ENCODE peak calls at places on chromosome 15, in eight cellular contexts. K is neural progenitor cell, J is IMR-90, A is mesenchymal stem cell, T is PC-3, U is trophoblast cell, Q is astrocyte, L is GM23248. O is an unnamed sample.

GRCh38 chr15:59590027-59590426 is 21.6 kb upstream of the GCNT3 start:
- DNase-seq in K (no peak), J (no peak), A (no peak), T (no peak), U (no peak), Q (no peak), L (no peak), O (no peak)

GRCh38 chr15:54280726-54281125 is 302.5 kb downstream of the UNC13C start:
- DNase-seq in K (no peak), J (no peak), A (no peak), T (no peak), U (peak), Q (no peak), L (no peak), O (no peak)

GRCh38 chr15:89654311-89654761 is 931 bp downstream of the KIF7 start:
- DNase-seq in K (no peak), J (peak), A (peak), T (peak), U (no peak), Q (peak), L (peak), O (no peak)

GRCh38 chr15:59255647-59256380 is 49.2 kb downstream of the LDHAL6B start:
- DNase-seq in K (no peak), J (peak), A (no peak), T (peak), U (peak), Q (peak), L (no peak), O (no peak)

GRCh38 chr15:35173444-35174118 is 88.5 kb upstream of the NANOGP8 start:
- DNase-seq in K (no peak), J (peak), A (peak), T (peak), U (no peak), Q (peak), L (peak), O (no peak)

GRCh38 chr15:57537951-57538506 is 53.7 kb upstream of the MYZAP start:
- DNase-seq in K (no peak), J (no peak), A (no peak), T (no peak), U (no peak), Q (no peak), L (no peak), O (no peak)

GRCh38 chr15:35973019-35973418 is 427.1 kb upstream of the DPH6 start:
- DNase-seq in K (no peak), J (no peak), A (no peak), T (no peak), U (no peak), Q (no peak), L (no peak), O (no peak)

GRCh38 chr15:33310481-33311311 is at the start of gene RYR3:
- DNase-seq in K (peak), J (no peak), A (peak), T (no peak), U (no peak), Q (peak), L (peak), O (no peak)

GRCh38 chr15:56342653-56343052 is 22.6 kb upstream of the TEX9 start:
- DNase-seq in K (no peak), J (no peak), A (no peak), T (no peak), U (peak), Q (peak), L (no peak), O (no peak)

GRCh38 chr15:101318810-101319200 is 23.8 kb upstream of the SNRPA1 start:
- DNase-seq in K (peak), J (no peak), A (peak), T (no peak), U (no peak), Q (no peak), L (no peak), O (no peak)

GRCh38 chr15:48389701-48390143 is 58.5 kb downstream of the DUT start:
- DNase-seq in K (no peak), J (peak), A (peak), T (peak), U (no peak), Q (peak), L (peak), O (no peak)

GRCh38 chr15:27358751-27359434 is 387.9 kb downstream of the GABRG3 start:
- DNase-seq in K (peak), J (no peak), A (no peak), T (peak), U (no peak), Q (peak), L (peak), O (no peak)

GRCh38 chr15:48806151-48806550 is 4.7 kb downstream of the CEP152 start:
- DNase-seq in K (no peak), J (peak), A (peak), T (no peak), U (no peak), Q (no peak), L (peak), O (no peak)

GRCh38 chr15:35005933-35006332 is 17.8 kb upstream of the ZNF770 start:
- DNase-seq in K (no peak), J (no peak), A (no peak), T (no peak), U (no peak), Q (no peak), L (no peak), O (no peak)

GRCh38 chr15:31461911-31462480 is 135.4 kb downstream of the KLF13 start:
- DNase-seq in K (no peak), J (no peak), A (no peak), T (no peak), U (no peak), Q (no peak), L (peak), O (no peak)

GRCh38 chr15:23075927-23076326 is 36.6 kb upstream of the TUBGCP5 start:
- DNase-seq in K (no peak), J (no peak), A (no peak), T (no peak), U (no peak), Q (no peak), L (no peak), O (no peak)

GRCh38 chr15:45087513-45087912 is 26.5 kb downstream of the DUOX2 start:
- DNase-seq in K (no peak), J (no peak), A (no peak), T (no peak), U (no peak), Q (no peak), L (no peak), O (peak)

GRCh38 chr15:73922186-73923151 is 3.8 kb upstream of the LOXL1 start:
- DNase-seq in K (peak), J (peak), A (peak), T (no peak), U (no peak), Q (peak), L (peak), O (no peak)

GRCh38 chr15:43776101-43776717 is 557 bp downstream of the ELL3 start:
- DNase-seq in K (peak), J (no peak), A (no peak), T (peak), U (no peak), Q (no peak), L (no peak), O (peak)

GRCh38 chr15:60648928-60649679 is 170.2 kb upstream of the ICE2 start:
- DNase-seq in K (no peak), J (no peak), A (no peak), T (no peak), U (no peak), Q (no peak), L (no peak), O (no peak)

GRCh38 chr15:51776952-51777574 is 25.7 kb downstream of the TMOD2 start:
- DNase-seq in K (peak), J (peak), A (peak), T (peak), U (peak), Q (peak), L (peak), O (peak)

GRCh38 chr15:93466380-93466779 is 377.4 kb upstream of the RGMA start:
- DNase-seq in K (peak), J (no peak), A (no peak), T (no peak), U (no peak), Q (no peak), L (no peak), O (peak)

GRCh38 chr15:98296653-98297052 is 336.1 kb downstream of the ARRDC4 start:
- DNase-seq in K (no peak), J (no peak), A (no peak), T (no peak), U (peak), Q (no peak), L (no peak), O (no peak)

GRCh38 chr15:95840004-95840403 is 490.5 kb upstream of the NR2F2 start:
- DNase-seq in K (no peak), J (peak), A (peak), T (no peak), U (no peak), Q (peak), L (peak), O (no peak)

GRCh38 chr15:65401607-65402240 is 21.0 kb downstream of the IGDCC4 start:
- DNase-seq in K (no peak), J (no peak), A (no peak), T (no peak), U (no peak), Q (no peak), L (no peak), O (no peak)

GRCh38 chr15:33865416-33865815 is 102.9 kb upstream of the CHRM5 start:
- DNase-seq in K (no peak), J (peak), A (peak), T (no peak), U (peak), Q (peak), L (peak), O (no peak)

GRCh38 chr15:95742836-95743235 is 587.7 kb upstream of the NR2F2 start:
- DNase-seq in K (no peak), J (no peak), A (peak), T (no peak), U (no peak), Q (no peak), L (peak), O (no peak)

GRCh38 chr15:32909431-32909830 is 191.6 kb downstream of the GREM1 start:
- DNase-seq in K (no peak), J (peak), A (peak), T (peak), U (no peak), Q (peak), L (peak), O (no peak)

GRCh38 chr15:78103406-78104118 is 11.2 kb downstream of the SH2D7 start:
- DNase-seq in K (no peak), J (no peak), A (no peak), T (peak), U (peak), Q (no peak), L (no peak), O (no peak)

GRCh38 chr15:48370460-48370859 is 39.2 kb downstream of the DUT start:
- DNase-seq in K (no peak), J (peak), A (no peak), T (peak), U (no peak), Q (peak), L (peak), O (no peak)

GRCh38 chr15:32651229-32651837 is 9.8 kb downstream of the SCG5 start:
- DNase-seq in K (peak), J (peak), A (peak), T (peak), U (peak), Q (no peak), L (peak), O (peak)

GRCh38 chr15:81747477-81747876 is 298.3 kb downstream of the MEX3B start:
- DNase-seq in K (no peak), J (no peak), A (no peak), T (no peak), U (no peak), Q (no peak), L (no peak), O (no peak)

GRCh38 chr15:55268054-55268695 is 21.4 kb downstream of the RAB27A start:
- DNase-seq in K (no peak), J (no peak), A (no peak), T (no peak), U (no peak), Q (no peak), L (no peak), O (no peak)

GRCh38 chr15:99123706-99124451 is 19.0 kb downstream of the SYNM start:
- DNase-seq in K (peak), J (peak), A (peak), T (peak), U (peak), Q (peak), L (peak), O (no peak)

GRCh38 chr15:75597667-75598341 is 18.7 kb upstream of the PTPN9 start:
- DNase-seq in K (peak), J (no peak), A (peak), T (no peak), U (no peak), Q (no peak), L (peak), O (peak)

GRCh38 chr15:50181206-50181982 is 602 bp upstream of the SLC27A2 start:
- DNase-seq in K (no peak), J (no peak), A (no peak), T (no peak), U (no peak), Q (no peak), L (no peak), O (no peak)
- H3K4me2 ChIP-seq in K (peak), J (peak), A (peak), T (peak), U (peak), Q (peak), L (peak), O (no peak)

GRCh38 chr15:62887113-62887570 is 155.4 kb upstream of the TPM1 start:
- DNase-seq in K (no peak), J (peak), A (no peak), T (no peak), U (no peak), Q (peak), L (peak), O (no peak)
- H3K9ac ChIP-seq in K (no peak), J (no peak), A (peak), T (no peak), U (no peak), Q (peak), L (peak), O (no peak)

GRCh38 chr15:68229386-68230156 is at the start of gene CLN6:
- DNase-seq in K (peak), J (peak), A (peak), T (peak), U (peak), Q (peak), L (peak), O (peak)

GRCh38 chr15:68230157-68231100 is 901 bp upstream of the CLN6 start:
- DNase-seq in K (no peak), J (peak), A (peak), T (peak), U (peak), Q (no peak), L (peak), O (no peak)

GRCh38 chr15:68228971-68229385 is 550 bp downstream of the CLN6 start:
- DNase-seq in K (no peak), J (peak), A (no peak), T (no peak), U (no peak), Q (no peak), L (peak), O (peak)

GRCh38 chr15:68232937-68233336 is 3.4 kb upstream of the CLN6 start:
- DNase-seq in K (no peak), J (no peak), A (no peak), T (no peak), U (no peak), Q (no peak), L (no peak), O (no peak)

GRCh38 chr15:68231102-68231818 is 1.7 kb upstream of the CLN6 start:
- DNase-seq in K (peak), J (no peak), A (no peak), T (no peak), U (no peak), Q (no peak), L (no peak), O (no peak)
- H3K4me2 ChIP-seq in K (peak), J (no peak), A (no peak), T (no peak), U (no peak), Q (no peak), L (no peak), O (no peak)

DNA sequence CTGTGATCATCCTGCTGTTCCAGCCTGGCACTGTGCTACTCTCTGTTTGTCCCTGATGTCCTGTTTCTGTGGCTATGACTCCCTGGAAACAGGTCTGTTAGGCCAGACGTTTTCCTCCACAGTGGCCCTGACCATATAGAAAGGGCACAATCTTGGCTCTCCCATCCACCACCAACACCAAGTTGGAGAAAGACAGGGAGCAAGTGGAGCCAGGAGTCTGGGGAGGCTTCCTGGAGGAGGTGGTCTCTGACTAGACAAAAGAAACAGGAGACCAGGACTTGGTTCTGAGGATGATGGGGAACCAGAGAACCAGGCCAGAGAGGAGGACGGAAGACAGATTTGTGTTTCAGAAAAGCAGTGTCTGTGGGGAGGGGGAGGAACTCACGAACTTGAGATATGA is 49.2 kb upstream of the SMAD6 start:
- DNase-seq in K (no peak), J (no peak), A (no peak), T (no peak), U (no peak), Q (no peak), L (no peak), O (no peak)
- H3K9ac ChIP-seq in K (no peak), J (no peak), A (no peak), T (no peak), U (no peak), Q (no peak), L (no peak), O (no peak)

O was measured in Karpas-422.